ENCODE peak calls at places on chromosomes 11 and 22, in seven cellular contexts. P is CD4-positive, CD25-positive, alpha-beta regulatory T cell; Z is MG63; N is mesenchymal stem cell; F is SK-N-SH; H is endodermal cell; V is H1. K is an unnamed sample.

GRCh38 chr22:23762866-23763578 is at the start of gene C22orf15:
- DNase-seq in P (peak; percentile 46), Z (peak; percentile 24), N (peak; percentile 58), F (peak; percentile 19), H (peak; percentile 81), V (no peak), K (no peak)

GRCh38 chr11:102186836-102187235 is 76.6 kb downstream of the YAP1 start:
- DNase-seq in P (no peak), Z (no peak), N (peak; percentile 30), F (no peak), H (no peak), V (no peak), K (peak; percentile 30)

GRCh38 chr11:76599041-76600013 is 71.2 kb downstream of the LRRC32 start:
- DNase-seq in P (peak; percentile 24), Z (no peak), N (peak; percentile 84), F (peak; percentile 42), H (peak; percentile 77), V (no peak), K (no peak)

GRCh38 chr11:95734009-95734572 is 55.5 kb downstream of the FAM76B start:
- DNase-seq in P (peak; percentile 40), Z (no peak), N (peak; percentile 2), F (no peak), H (no peak), V (no peak), K (no peak)

GRCh38 chr11:58788355-58789023 is 56.0 kb downstream of the GLYATL2 start:
- DNase-seq in P (peak; percentile 55), Z (peak; percentile 26), N (peak; percentile 47), F (peak; percentile 34), H (peak; percentile 70), V (no peak), K (peak; percentile 38)

GRCh38 chr11:7577883-7578242 is 64.1 kb downstream of the PPFIBP2 start:
- DNase-seq in P (peak; percentile 56), Z (no peak), N (peak; percentile 70), F (peak; percentile 51), H (no peak), V (no peak), K (peak; percentile 47)

GRCh38 chr11:34749666-34750659 is 129.1 kb downstream of the EHF start:
- DNase-seq in P (no peak), Z (peak; percentile 92), N (peak; percentile 66), F (no peak), H (no peak), V (no peak), K (peak; percentile 82)

GRCh38 chr22:33553493-33553892 is 366.8 kb downstream of the LARGE1 start:
- DNase-seq in P (peak; percentile 57), Z (no peak), N (no peak), F (no peak), H (no peak), V (no peak), K (no peak)

GRCh38 chr22:44807915-44808690 is 55.7 kb downstream of the ARHGAP8 start:
- DNase-seq in P (no peak), Z (no peak), N (no peak), F (peak; percentile 77), H (peak; percentile 87), V (no peak), K (no peak)

GRCh38 chr11:72135891-72136676 is 559 bp downstream of the FOLR3 start:
- DNase-seq in P (no peak), Z (no peak), N (no peak), F (no peak), H (no peak), V (no peak), K (peak; percentile 56)

GRCh38 chr11:104061851-104062521 is 25.5 kb downstream of the DDI1 start:
- DNase-seq in P (no peak), Z (no peak), N (peak; percentile 6), F (no peak), H (no peak), V (no peak), K (peak; percentile 36)

GRCh38 chr11:120294096-120294495 is 31.0 kb upstream of the TLCD5 start:
- DNase-seq in P (no peak), Z (no peak), N (no peak), F (no peak), H (no peak), V (no peak), K (no peak)

GRCh38 chr11:120293038-120293800 is 31.9 kb upstream of the TLCD5 start:
- DNase-seq in P (no peak), Z (no peak), N (no peak), F (no peak), H (no peak), V (no peak), K (no peak)

GRCh38 chr11:120296554-120296953 is 28.5 kb upstream of the TLCD5 start:
- DNase-seq in P (no peak), Z (no peak), N (no peak), F (no peak), H (no peak), V (no peak), K (no peak)

GRCh38 chr11:120298461-120298860 is 26.6 kb upstream of the TLCD5 start:
- DNase-seq in P (no peak), Z (no peak), N (no peak), F (no peak), H (no peak), V (no peak), K (no peak)

GRCh38 chr11:120295110-120295509 is 30.0 kb upstream of the TLCD5 start:
- DNase-seq in P (no peak), Z (no peak), N (no peak), F (peak; percentile 72), H (no peak), V (no peak), K (no peak)
- H3K27me3 ChIP-seq in P (no peaks in the 10 kb centered on the region), Z (peaks cover 26% of the 10 kb centered on the region), N (peaks cover 75% of the 10 kb centered on the region), F (peaks cover 3% of the 10 kb centered on the region), H (peaks cover 25% of the 10 kb centered on the region), V (no peaks in the 10 kb centered on the region), K (peaks cover 41% of the 10 kb centered on the region)

DNA sequence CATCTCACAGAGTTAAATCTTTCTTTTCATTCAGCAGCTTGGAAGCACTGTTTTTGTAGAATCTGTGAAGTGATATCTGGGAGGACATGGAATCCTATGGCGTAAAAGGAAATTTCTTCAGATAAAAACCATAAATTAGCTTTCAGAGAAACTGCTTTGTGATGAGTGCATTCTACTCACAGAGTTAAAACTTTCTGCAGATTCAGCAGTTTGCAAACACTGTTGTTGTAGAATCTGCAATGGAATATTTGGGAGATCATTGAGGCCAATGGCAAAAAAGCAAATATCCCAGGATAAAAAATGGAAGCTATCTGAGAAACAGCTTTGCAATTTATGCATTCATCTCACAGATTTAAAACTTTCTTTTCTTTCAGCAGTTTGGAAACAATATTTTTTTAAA is 180.6 kb downstream of the OR4A47 start:
- DNase-seq in P (no peak), Z (no peak), N (no peak), F (no peak), H (no peak), V (no peak), K (no peak)
- H3K9me3 ChIP-seq in P (peaks cover 40% of the 10 kb centered on the region), Z (peaks cover 7% of the 10 kb centered on the region), N (peaks cover 63% of the 10 kb centered on the region), F (peaks cover 4% of the 10 kb centered on the region), H (peaks cover 99% of the 10 kb centered on the region), V (peaks cover 45% of the 10 kb centered on the region), K (no peaks in the 10 kb centered on the region)

DNA sequence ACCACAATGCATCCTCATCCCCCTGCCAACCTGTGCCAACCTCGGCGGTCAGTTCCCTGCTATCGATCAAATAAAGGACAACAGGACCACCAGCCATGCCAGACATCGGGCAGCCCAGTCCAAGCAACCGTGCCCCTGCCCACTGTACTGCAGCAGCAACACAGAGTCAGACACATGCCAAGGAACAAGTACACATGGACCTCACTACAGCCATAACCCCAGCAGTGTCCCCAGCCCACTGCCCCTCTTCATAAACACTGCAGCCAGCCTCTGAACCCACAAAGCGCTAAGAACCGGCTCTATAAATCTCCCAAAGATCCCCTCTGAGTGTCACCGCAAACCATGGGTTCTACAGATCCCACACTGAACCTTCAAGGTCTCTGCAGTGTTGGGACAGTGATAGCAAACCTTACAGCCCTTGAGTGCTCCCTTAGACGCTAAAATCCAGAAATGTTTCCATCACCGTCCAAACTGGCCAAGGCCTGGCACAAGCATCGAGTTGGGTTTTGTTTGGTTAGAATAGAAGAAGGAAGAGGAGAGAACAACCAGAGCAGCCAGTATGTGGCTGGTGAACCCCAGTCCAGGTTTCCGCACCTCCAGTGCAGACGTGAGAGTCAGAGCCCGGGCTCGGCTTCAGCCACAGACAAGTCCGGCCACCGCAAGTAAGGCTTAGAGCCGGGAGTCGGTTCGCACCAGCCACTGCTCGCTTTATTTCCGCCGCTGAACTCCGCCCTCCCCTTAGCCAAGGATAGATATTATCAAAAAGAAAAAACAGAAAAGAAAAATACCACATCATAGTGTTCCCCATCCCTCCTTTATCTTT is 7.9 kb downstream of the PAX6 start:
- DNase-seq in P (no peak), Z (no peak), N (no peak), F (peak; percentile 42), H (peak; percentile 76), V (no peak), K (peak; percentile 66)
- H3K27me3 ChIP-seq in P (peaks cover 57% of the 10 kb centered on the region), Z (no peaks in the 10 kb centered on the region), N (peaks cover 93% of the 10 kb centered on the region), F (peaks cover 100% of the 10 kb centered on the region), H (peaks cover 100% of the 10 kb centered on the region), V (peaks cover 89% of the 10 kb centered on the region), K (peaks cover 96% of the 10 kb centered on the region)

DNA sequence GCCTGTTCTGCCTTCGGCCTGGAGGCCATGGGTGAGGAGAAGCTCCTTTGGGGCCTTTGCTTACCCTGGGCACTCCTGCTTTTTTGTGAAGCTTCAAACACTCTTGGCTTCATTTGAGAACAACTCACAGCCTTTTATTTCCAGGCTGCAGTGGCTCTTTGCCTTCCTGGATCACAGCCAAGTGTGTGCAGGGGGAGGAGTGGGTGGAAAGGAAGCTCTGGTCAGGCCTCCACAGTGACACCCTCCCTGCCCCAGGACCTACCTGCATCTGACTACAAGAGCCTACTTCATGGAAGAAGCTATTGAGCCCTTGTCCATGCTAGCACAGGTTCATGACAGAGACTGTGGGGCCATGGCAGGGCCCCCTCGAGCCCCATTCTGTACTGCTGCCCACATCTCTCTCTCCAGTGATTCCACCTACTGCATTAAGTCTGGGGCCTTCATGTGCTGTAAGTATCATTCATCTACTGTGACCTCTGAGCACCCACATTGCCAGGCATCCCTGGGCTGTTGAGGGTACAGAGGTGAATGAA is 52.3 kb downstream of the GAB4 start:
- DNase-seq in P (no peak), Z (peak; percentile 60), N (no peak), F (no peak), H (no peak), V (no peak), K (no peak)
- H3K9me3 ChIP-seq in P (no peaks in the 10 kb centered on the region), Z (no peaks in the 10 kb centered on the region), N (no peaks in the 10 kb centered on the region), F (no peaks in the 10 kb centered on the region), H (no peaks in the 10 kb centered on the region), V (peaks cover 73% of the 10 kb centered on the region), K (no peaks in the 10 kb centered on the region)

DNA sequence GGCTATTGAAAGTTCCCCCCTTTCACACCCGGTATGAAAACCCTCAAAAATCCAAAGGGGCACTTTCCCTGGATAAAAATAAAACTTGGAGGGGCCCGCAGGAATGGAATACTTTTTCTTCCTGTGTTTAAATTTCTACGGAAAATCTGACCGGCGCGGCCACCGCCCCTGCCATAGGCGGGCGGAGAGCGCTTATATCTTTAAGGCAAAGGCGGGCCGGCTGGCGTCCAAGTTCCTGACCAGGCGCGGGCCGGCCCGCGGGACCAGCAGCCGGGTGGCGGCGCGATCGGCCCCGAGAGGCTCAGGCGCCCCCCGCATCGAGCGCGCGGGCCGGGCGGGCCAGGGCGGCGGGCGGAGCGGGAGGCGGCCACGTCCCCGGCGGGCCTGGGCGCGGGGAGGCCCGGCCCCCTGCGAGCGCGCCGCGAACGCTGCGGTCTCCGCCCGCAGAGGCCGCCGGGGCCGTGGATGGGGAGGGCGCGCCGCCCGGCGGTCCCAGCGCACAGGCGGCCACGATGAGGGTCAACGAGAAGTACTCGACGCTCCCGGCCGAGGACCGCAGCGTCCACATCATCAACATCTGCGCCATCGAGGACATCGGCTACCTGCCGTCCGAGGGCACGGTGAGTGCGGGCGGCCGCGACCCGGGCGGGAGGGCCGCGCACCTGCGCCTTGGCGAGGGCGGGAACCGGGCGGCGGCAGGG is at the start of gene ANO1:
- DNase-seq in P (no peak), Z (peak; percentile 32), N (no peak), F (peak; percentile 79), H (peak; percentile 67), V (no peak), K (peak; percentile 27)
- H3K27me3 ChIP-seq in P (peaks cover 2% of the 10 kb centered on the region), Z (peaks cover 2% of the 10 kb centered on the region), N (peaks cover 89% of the 10 kb centered on the region), F (peaks cover 8% of the 10 kb centered on the region), H (peaks cover 89% of the 10 kb centered on the region), V (peaks cover 26% of the 10 kb centered on the region), K (peaks cover 21% of the 10 kb centered on the region)

GRCh38 chr11:47302853-47303252 is 32.9 kb downstream of the MADD start:
- DNase-seq in P (no peak), Z (no peak), N (no peak), F (no peak), H (no peak), V (no peak), K (no peak)
- H3K9me3 ChIP-seq in P (peaks cover 14% of the 10 kb centered on the region), Z (peaks cover 16% of the 10 kb centered on the region), N (peaks cover 32% of the 10 kb centered on the region), F (peaks cover 15% of the 10 kb centered on the region), H (peaks cover 52% of the 10 kb centered on the region), V (no peaks in the 10 kb centered on the region), K (no peaks in the 10 kb centered on the region)